ENCODE peak calls at places on chromosomes 12 and 14, in six cellular contexts. One of them, this sample, is unnamed.

GRCh38 chr12:64998327-64999156 is 122.6 kb downstream of the WIF1 start:
- DNase-seq in transverse colon: no peak
- DNase-seq in body of pancreas: no peak
- DNase-seq in heart left ventricle: no peak
- DNase-seq in aorta: no peak
- DNase-seq in A549: no peak
- DNase-seq in this sample: no peak

GRCh38 chr12:52827499-52828090 is 6.5 kb downstream of the KRT79 start:
- DNase-seq in transverse colon: no peak
- DNase-seq in body of pancreas: no peak
- DNase-seq in heart left ventricle: no peak
- DNase-seq in aorta: peak; percentile 4
- DNase-seq in A549: no peak
- DNase-seq in this sample: no peak

GRCh38 chr12:26648584-26648983 is 184.4 kb downstream of the ITPR2 start:
- DNase-seq in transverse colon: no peak
- DNase-seq in body of pancreas: no peak
- DNase-seq in heart left ventricle: no peak
- DNase-seq in aorta: no peak
- DNase-seq in A549: peak; percentile 56
- DNase-seq in this sample: no peak

GRCh38 chr12:124441443-124442190 is 125.8 kb downstream of the NCOR2 start:
- DNase-seq in transverse colon: no peak
- DNase-seq in body of pancreas: no peak
- DNase-seq in heart left ventricle: no peak
- DNase-seq in aorta: peak; percentile 75
- DNase-seq in A549: no peak
- DNase-seq in this sample: no peak

GRCh38 chr12:58894040-58894439 is 26.3 kb downstream of the LRIG3 start:
- DNase-seq in transverse colon: no peak
- DNase-seq in body of pancreas: no peak
- DNase-seq in heart left ventricle: no peak
- DNase-seq in aorta: no peak
- DNase-seq in A549: no peak
- DNase-seq in this sample: no peak

GRCh38 chr14:39185256-39186049 is 10.4 kb downstream of the PNN start:
- DNase-seq in transverse colon: no peak
- DNase-seq in body of pancreas: no peak
- DNase-seq in heart left ventricle: no peak
- DNase-seq in aorta: no peak
- DNase-seq in A549: no peak
- DNase-seq in this sample: no peak

GRCh38 chr12:47272412-47273190 is 192.8 kb upstream of the AMIGO2 start:
- DNase-seq in transverse colon: no peak
- DNase-seq in body of pancreas: no peak
- DNase-seq in heart left ventricle: no peak
- DNase-seq in aorta: no peak
- DNase-seq in A549: peak; percentile 66
- DNase-seq in this sample: no peak

GRCh38 chr12:114661245-114661644 is 22.7 kb downstream of the TBX3 start:
- DNase-seq in transverse colon: no peak
- DNase-seq in body of pancreas: no peak
- DNase-seq in heart left ventricle: no peak
- DNase-seq in aorta: no peak
- DNase-seq in A549: no peak
- DNase-seq in this sample: no peak

GRCh38 chr12:71503579-71504470 is 64.2 kb downstream of the LGR5 start:
- DNase-seq in transverse colon: no peak
- DNase-seq in body of pancreas: no peak
- DNase-seq in heart left ventricle: no peak
- DNase-seq in aorta: no peak
- DNase-seq in A549: no peak
- DNase-seq in this sample: no peak

GRCh38 chr14:103074699-103075341 is 9.2 kb upstream of the LBHD2 start:
- DNase-seq in transverse colon: peak; percentile 77
- DNase-seq in body of pancreas: peak; percentile 45
- DNase-seq in heart left ventricle: peak; percentile 90
- DNase-seq in aorta: peak; percentile 83
- DNase-seq in A549: peak; percentile 86
- DNase-seq in this sample: no peak

GRCh38 chr14:89428556-89429196 is 11.6 kb upstream of the FOXN3 start:
- DNase-seq in transverse colon: no peak
- DNase-seq in body of pancreas: no peak
- DNase-seq in heart left ventricle: peak; percentile 47
- DNase-seq in aorta: peak; percentile 64
- DNase-seq in A549: no peak
- DNase-seq in this sample: no peak

GRCh38 chr12:12985817-12986408 is 14.2 kb downstream of the HEBP1 start:
- DNase-seq in transverse colon: peak; percentile 48
- DNase-seq in body of pancreas: no peak
- DNase-seq in heart left ventricle: no peak
- DNase-seq in aorta: no peak
- DNase-seq in A549: peak; percentile 59
- DNase-seq in this sample: no peak

GRCh38 chr14:81453166-81453766 is 53.1 kb upstream of the STON2 start:
- DNase-seq in transverse colon: peak; percentile 62
- DNase-seq in body of pancreas: peak; percentile 66
- DNase-seq in heart left ventricle: peak; percentile 49
- DNase-seq in aorta: no peak
- DNase-seq in A549: peak; percentile 60
- DNase-seq in this sample: no peak

GRCh38 chr12:29908154-29908553 is 124.4 kb upstream of the TMTC1 start:
- DNase-seq in transverse colon: no peak
- DNase-seq in body of pancreas: no peak
- DNase-seq in heart left ventricle: no peak
- DNase-seq in aorta: no peak
- DNase-seq in A549: no peak
- DNase-seq in this sample: no peak

GRCh38 chr12:8018666-8019581 is 13.6 kb upstream of the FOXJ2 start:
- DNase-seq in transverse colon: no peak
- DNase-seq in body of pancreas: no peak
- DNase-seq in heart left ventricle: no peak
- DNase-seq in aorta: no peak
- DNase-seq in A549: no peak
- DNase-seq in this sample: no peak

GRCh38 chr12:63308701-63309100 is 157.7 kb upstream of the AVPR1A start:
- DNase-seq in transverse colon: no peak
- DNase-seq in body of pancreas: no peak
- DNase-seq in heart left ventricle: peak; percentile 22
- DNase-seq in aorta: no peak
- DNase-seq in A549: no peak
- DNase-seq in this sample: no peak

GRCh38 chr14:20327005-20327869 is 5.8 kb downstream of the CCNB1IP1 start:
- DNase-seq in transverse colon: no peak
- DNase-seq in body of pancreas: no peak
- DNase-seq in heart left ventricle: no peak
- DNase-seq in aorta: no peak
- DNase-seq in A549: peak; percentile 74
- DNase-seq in this sample: no peak

GRCh38 chr14:60594077-60594476 is 55.2 kb downstream of the SIX1 start:
- DNase-seq in transverse colon: no peak
- DNase-seq in body of pancreas: no peak
- DNase-seq in heart left ventricle: no peak
- DNase-seq in aorta: no peak
- DNase-seq in A549: no peak
- DNase-seq in this sample: no peak

GRCh38 chr12:120951-121350 is 54.4 kb downstream of the IQSEC3 start:
- DNase-seq in transverse colon: no peak
- DNase-seq in body of pancreas: no peak
- DNase-seq in heart left ventricle: no peak
- DNase-seq in aorta: peak; percentile 3
- DNase-seq in A549: no peak
- DNase-seq in this sample: no peak

GRCh38 chr12:18749381-18749957 is 11.6 kb downstream of the CAPZA3 start:
- DNase-seq in transverse colon: no peak
- DNase-seq in body of pancreas: no peak
- DNase-seq in heart left ventricle: no peak
- DNase-seq in aorta: no peak
- DNase-seq in A549: no peak
- DNase-seq in this sample: no peak

GRCh38 chr12:48002179-48002601 is 2.1 kb downstream of the COL2A1 start:
- DNase-seq in transverse colon: no peak
- DNase-seq in body of pancreas: no peak
- DNase-seq in heart left ventricle: no peak
- DNase-seq in aorta: no peak
- DNase-seq in A549: no peak
- DNase-seq in this sample: no peak

GRCh38 chr14:30906752-30907658 is 32.6 kb downstream of the COCH start:
- DNase-seq in transverse colon: no peak
- DNase-seq in body of pancreas: no peak
- DNase-seq in heart left ventricle: no peak
- DNase-seq in aorta: no peak
- DNase-seq in A549: peak; percentile 47
- DNase-seq in this sample: no peak

GRCh38 chr12:51320695-51321320 is 3.2 kb downstream of the BIN2 start:
- DNase-seq in transverse colon: peak; percentile 46
- DNase-seq in body of pancreas: no peak
- DNase-seq in heart left ventricle: no peak
- DNase-seq in aorta: no peak
- DNase-seq in A549: peak; percentile 79
- DNase-seq in this sample: no peak

GRCh38 chr14:68841030-68841809 is 48.4 kb upstream of the ZFP36L1 start:
- DNase-seq in transverse colon: no peak
- DNase-seq in body of pancreas: no peak
- DNase-seq in heart left ventricle: no peak
- DNase-seq in aorta: no peak
- DNase-seq in A549: no peak
- DNase-seq in this sample: no peak

GRCh38 chr12:121579981-121580868 is 598 bp downstream of the KDM2B start:
- DNase-seq in transverse colon: peak; percentile 84
- DNase-seq in body of pancreas: peak; percentile 76
- DNase-seq in heart left ventricle: peak; percentile 84
- DNase-seq in aorta: peak; percentile 87
- DNase-seq in A549: peak; percentile 67
- DNase-seq in this sample: no peak

GRCh38 chr14:23518716-23519115 is 32.8 kb downstream of the ZFHX2 start:
- DNase-seq in transverse colon: no peak
- DNase-seq in body of pancreas: no peak
- DNase-seq in heart left ventricle: no peak
- DNase-seq in aorta: no peak
- DNase-seq in A549: no peak
- DNase-seq in this sample: no peak

GRCh38 chr14:23520899-23521521 is 30.6 kb downstream of the ZFHX2 start:
- DNase-seq in transverse colon: no peak
- DNase-seq in body of pancreas: no peak
- DNase-seq in heart left ventricle: no peak
- DNase-seq in aorta: no peak
- DNase-seq in A549: no peak
- DNase-seq in this sample: no peak

GRCh38 chr14:23521785-23522640 is 29.6 kb downstream of the ZFHX2 start:
- DNase-seq in transverse colon: no peak
- DNase-seq in body of pancreas: no peak
- DNase-seq in heart left ventricle: no peak
- DNase-seq in aorta: no peak
- DNase-seq in A549: no peak
- DNase-seq in this sample: no peak

GRCh38 chr14:23514009-23514962 is 37.3 kb downstream of the ZFHX2 start:
- DNase-seq in transverse colon: no peak
- DNase-seq in body of pancreas: no peak
- DNase-seq in heart left ventricle: peak; percentile 52
- DNase-seq in aorta: no peak
- DNase-seq in A549: no peak
- DNase-seq in this sample: no peak

DNA sequence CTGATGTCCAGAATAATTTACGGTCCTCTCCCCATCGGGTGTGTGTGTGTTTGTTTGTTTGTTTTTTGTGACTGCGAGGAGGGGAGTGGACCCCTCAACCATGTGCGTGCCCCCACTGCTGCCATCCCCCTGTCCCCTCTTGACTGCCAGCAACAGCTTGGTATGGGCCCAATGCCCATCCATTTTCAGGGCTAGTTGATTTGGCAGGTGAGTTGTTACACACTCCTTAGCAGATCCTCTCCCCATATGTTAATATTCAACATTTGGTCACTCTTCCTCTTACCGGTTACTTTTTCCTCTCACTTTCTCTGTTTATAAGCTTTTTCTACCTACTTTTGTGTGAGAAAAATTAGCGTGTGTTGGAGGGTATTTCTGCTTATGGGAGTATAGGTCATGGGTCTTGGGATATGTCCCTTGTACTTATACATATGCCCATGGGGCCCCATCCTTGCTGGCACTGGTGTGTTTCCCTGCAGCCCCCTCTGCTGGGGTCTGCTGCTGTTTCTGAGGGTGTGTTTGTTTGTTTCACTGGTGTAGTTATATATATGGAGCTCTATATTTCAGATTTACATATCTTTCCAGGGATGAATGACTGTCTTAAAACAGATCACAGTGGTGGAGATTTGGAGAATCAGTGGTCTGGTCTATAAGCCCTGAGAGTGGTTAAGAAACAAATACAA is 33.8 kb downstream of the ZFHX2 start:
- DNase-seq in transverse colon: no peak
- DNase-seq in body of pancreas: no peak
- DNase-seq in heart left ventricle: no peak
- DNase-seq in aorta: no peak
- DNase-seq in A549: no peak
- DNase-seq in this sample: no peak
- H3K27ac ChIP-seq in transverse colon: no peak overlapping the region
- H3K27ac ChIP-seq in body of pancreas: no peak overlapping the region
- H3K27ac ChIP-seq in heart left ventricle: no peak overlapping the region
- H3K27ac ChIP-seq in aorta: no peak overlapping the region
- H3K27ac ChIP-seq in A549: no peak overlapping the region
- H3K27ac ChIP-seq in this sample: no peak overlapping the region

GRCh38 chr14:101167428-101167827 is 263.9 kb upstream of the RTL1 start:
- DNase-seq in transverse colon: no peak
- DNase-seq in body of pancreas: no peak
- DNase-seq in heart left ventricle: no peak
- DNase-seq in aorta: no peak
- DNase-seq in A549: peak; percentile 41
- DNase-seq in this sample: no peak
- H3K9me3 ChIP-seq in transverse colon: no peaks in the 10 kb centered on the region
- H3K9me3 ChIP-seq in body of pancreas: no peaks in the 10 kb centered on the region
- H3K9me3 ChIP-seq in heart left ventricle: no peaks in the 10 kb centered on the region
- H3K9me3 ChIP-seq in aorta: peaks cover 2% of the 10 kb centered on the region
- H3K9me3 ChIP-seq in A549: peaks cover 30% of the 10 kb centered on the region
- H3K9me3 ChIP-seq in this sample: no peaks in the 10 kb centered on the region

GRCh38 chr12:55171445-55171844 is 45.2 kb downstream of the OR9K2 start:
- DNase-seq in transverse colon: no peak
- DNase-seq in body of pancreas: no peak
- DNase-seq in heart left ventricle: no peak
- DNase-seq in aorta: no peak
- DNase-seq in A549: no peak
- DNase-seq in this sample: no peak

DNA sequence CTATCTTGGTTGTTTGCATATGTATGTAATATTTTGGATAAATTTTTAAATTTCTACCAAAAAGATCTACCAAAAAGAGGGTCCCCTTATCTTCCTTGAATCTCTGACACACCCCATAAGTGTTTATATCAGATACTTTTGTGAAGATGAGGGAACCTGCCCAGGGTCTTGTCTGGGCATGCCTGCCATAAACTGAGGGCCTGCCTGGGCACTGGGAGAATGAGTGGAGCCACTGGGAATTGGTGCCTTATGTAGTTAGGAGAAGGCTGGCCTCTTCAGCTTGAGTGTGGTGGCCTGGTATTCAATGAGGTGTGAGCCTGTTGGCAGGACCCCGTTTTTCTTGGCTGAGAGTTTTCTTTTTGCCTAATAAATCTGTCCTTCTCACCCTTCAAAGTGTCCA is 46.5 kb downstream of the OR9K2 start:
- DNase-seq in transverse colon: no peak
- DNase-seq in body of pancreas: no peak
- DNase-seq in heart left ventricle: no peak
- DNase-seq in aorta: no peak
- DNase-seq in A549: no peak
- DNase-seq in this sample: no peak
- H3K27ac ChIP-seq in transverse colon: no peak overlapping the region
- H3K27ac ChIP-seq in body of pancreas: no peak overlapping the region
- H3K27ac ChIP-seq in heart left ventricle: no peak overlapping the region
- H3K27ac ChIP-seq in aorta: no peak overlapping the region
- H3K27ac ChIP-seq in A549: no peak overlapping the region
- H3K27ac ChIP-seq in this sample: no peak overlapping the region

GRCh38 chr14:105930572-105930971 is 404.2 kb downstream of the TMEM121 start:
- DNase-seq in transverse colon: no peak
- DNase-seq in body of pancreas: no peak
- DNase-seq in heart left ventricle: no peak
- DNase-seq in aorta: no peak
- DNase-seq in A549: no peak
- DNase-seq in this sample: no peak
- H3K9me3 ChIP-seq in transverse colon: no peaks in the 10 kb centered on the region
- H3K9me3 ChIP-seq in body of pancreas: no peaks in the 10 kb centered on the region
- H3K9me3 ChIP-seq in heart left ventricle: no peaks in the 10 kb centered on the region
- H3K9me3 ChIP-seq in aorta: peaks cover 3% of the 10 kb centered on the region
- H3K9me3 ChIP-seq in A549: peaks cover 8% of the 10 kb centered on the region
- H3K9me3 ChIP-seq in this sample: peaks cover 20% of the 10 kb centered on the region

This sample was measured in iPS DF 6.9.